ENCODE peak calls at places on chromosome 21, in six cellular contexts. L is kidney tubule cell; F is tibial nerve; B is iris pigment epithelial cell; R is activated CD4-positive, alpha-beta T cell treated with anti-CD3 and anti-CD28 coated beads for 48 hours; D is right atrium auricular region. A is an unnamed sample.

GRCh38 chr21:42101246-42101645 is 30.1 kb downstream of the UMODL1 start:
- DNase-seq in B (no peak), L (no peak), D (no peak), R (no peak), F (no peak), A (no peak)

GRCh38 chr21:43359081-43359822 is 67.7 kb downstream of the SIK1 start:
- DNase-seq in R (no peak), B (no peak), F (no peak), D (no peak), L (no peak), A (no peak)

GRCh38 chr21:45780647-45781046 is 137.1 kb downstream of the PCBP3 start:
- DNase-seq in F (no peak), R (no peak), B (no peak), D (no peak), L (no peak), A (no peak)

GRCh38 chr21:37631319-37632117 is 264.9 kb downstream of the DYRK1A start:
- DNase-seq in R (no peak), F (no peak), B (peak; percentile 4), D (no peak), L (peak; percentile 85), A (no peak)

GRCh38 chr21:31276663-31277062 is 67.4 kb downstream of the TIAM1 start:
- DNase-seq in F (no peak), L (no peak), D (no peak), R (no peak), B (no peak), A (no peak)

GRCh38 chr21:26752849-26753248 is 92.4 kb downstream of the ADAMTS1 start:
- DNase-seq in L (no peak), D (no peak), B (no peak), R (no peak), F (no peak), A (no peak)

GRCh38 chr21:33101300-33102005 is 31.5 kb downstream of the OLIG1 start:
- DNase-seq in L (peak; percentile 33), F (no peak), R (no peak), B (no peak), D (no peak), A (peak; percentile 89)

GRCh38 chr21:45295576-45296365 is 8.1 kb upstream of the POFUT2 start:
- DNase-seq in L (no peak), F (no peak), R (no peak), B (peak; percentile 84), D (peak; percentile 58), A (no peak)

GRCh38 chr21:29238967-29239289 is 59.8 kb upstream of the BACH1 start:
- DNase-seq in F (peak; percentile 53), D (no peak), L (no peak), B (peak; percentile 87), R (no peak), A (no peak)

GRCh38 chr21:21818898-21819297 is 820.7 kb downstream of the NCAM2 start:
- DNase-seq in R (no peak), L (no peak), B (no peak), D (no peak), F (no peak), A (no peak)

GRCh38 chr21:35138665-35139381 is 89.7 kb upstream of the RUNX1 start:
- DNase-seq in D (no peak), R (peak; percentile 83), L (peak; percentile 94), B (peak; percentile 99), F (no peak), A (no peak)

GRCh38 chr21:38863291-38863690 is 57.6 kb downstream of the ETS2 start:
- DNase-seq in B (no peak), L (no peak), R (no peak), D (no peak), F (no peak), A (no peak)